ENCODE peak calls at places on chromosome 20, in six cellular contexts. One of them, this sample, is unnamed.

GRCh38 chr20:33257237-33257636 is 21.4 kb downstream of the BPIFA1 start:
- DNase-seq in fibroblast of the aortic adventitia: no peak
- DNase-seq in neuronal stem cell: no peak
- DNase-seq in fibroblast of pulmonary artery: no peak
- DNase-seq in CD8-positive, alpha-beta memory T cell: no peak
- DNase-seq in GM12878: no peak
- DNase-seq in this sample: no peak

GRCh38 chr20:44450279-44450937 is 25.3 kb upstream of the TTPAL start:
- DNase-seq in fibroblast of the aortic adventitia: no peak
- DNase-seq in neuronal stem cell: no peak
- DNase-seq in fibroblast of pulmonary artery: no peak
- DNase-seq in CD8-positive, alpha-beta memory T cell: no peak
- DNase-seq in GM12878: no peak
- DNase-seq in this sample: no peak

GRCh38 chr20:10652185-10652584 is 21.6 kb downstream of the JAG1 start:
- DNase-seq in fibroblast of the aortic adventitia: no peak
- DNase-seq in neuronal stem cell: no peak
- DNase-seq in fibroblast of pulmonary artery: no peak
- DNase-seq in CD8-positive, alpha-beta memory T cell: no peak
- DNase-seq in GM12878: no peak
- DNase-seq in this sample: no peak

GRCh38 chr20:45100563-45101245 is at the start of gene KCNS1:
- DNase-seq in fibroblast of the aortic adventitia: no peak
- DNase-seq in neuronal stem cell: no peak
- DNase-seq in fibroblast of pulmonary artery: no peak
- DNase-seq in CD8-positive, alpha-beta memory T cell: no peak
- DNase-seq in GM12878: no peak
- DNase-seq in this sample: no peak

GRCh38 chr20:50787181-50787580 is 7.7 kb upstream of the BCAS4 start:
- DNase-seq in fibroblast of the aortic adventitia: no peak
- DNase-seq in neuronal stem cell: no peak
- DNase-seq in fibroblast of pulmonary artery: no peak
- DNase-seq in CD8-positive, alpha-beta memory T cell: no peak
- DNase-seq in GM12878: no peak
- DNase-seq in this sample: no peak

GRCh38 chr20:3238616-3239025 is 369 bp downstream of the SLC4A11 start:
- DNase-seq in fibroblast of the aortic adventitia: peak; percentile 9
- DNase-seq in neuronal stem cell: peak; percentile 26
- DNase-seq in fibroblast of pulmonary artery: no peak
- DNase-seq in CD8-positive, alpha-beta memory T cell: peak; percentile 37
- DNase-seq in GM12878: no peak
- DNase-seq in this sample: peak; percentile 58

GRCh38 chr20:47088339-47088738 is 193.7 kb downstream of the EYA2 start:
- DNase-seq in fibroblast of the aortic adventitia: no peak
- DNase-seq in neuronal stem cell: no peak
- DNase-seq in fibroblast of pulmonary artery: no peak
- DNase-seq in CD8-positive, alpha-beta memory T cell: no peak
- DNase-seq in GM12878: no peak
- DNase-seq in this sample: no peak

GRCh38 chr20:61537721-61538480 is 285.8 kb downstream of the CDH4 start:
- DNase-seq in fibroblast of the aortic adventitia: no peak
- DNase-seq in neuronal stem cell: no peak
- DNase-seq in fibroblast of pulmonary artery: no peak
- DNase-seq in CD8-positive, alpha-beta memory T cell: no peak
- DNase-seq in GM12878: no peak
- DNase-seq in this sample: peak; percentile 58

GRCh38 chr20:24109008-24109407 is 120.4 kb upstream of the GGTLC1 start:
- DNase-seq in fibroblast of the aortic adventitia: no peak
- DNase-seq in neuronal stem cell: no peak
- DNase-seq in fibroblast of pulmonary artery: no peak
- DNase-seq in CD8-positive, alpha-beta memory T cell: peak; percentile 32
- DNase-seq in GM12878: no peak
- DNase-seq in this sample: no peak

GRCh38 chr20:1150218-1150617 is 31.8 kb downstream of the PSMF1 start:
- DNase-seq in fibroblast of the aortic adventitia: peak; percentile 24
- DNase-seq in neuronal stem cell: no peak
- DNase-seq in fibroblast of pulmonary artery: peak; percentile 12
- DNase-seq in CD8-positive, alpha-beta memory T cell: no peak
- DNase-seq in GM12878: no peak
- DNase-seq in this sample: no peak

GRCh38 chr20:3748073-3748472 is 15.6 kb downstream of the HSPA12B start:
- DNase-seq in fibroblast of the aortic adventitia: no peak
- DNase-seq in neuronal stem cell: no peak
- DNase-seq in fibroblast of pulmonary artery: no peak
- DNase-seq in CD8-positive, alpha-beta memory T cell: no peak
- DNase-seq in GM12878: no peak
- DNase-seq in this sample: no peak

GRCh38 chr20:48789185-48789668 is 38.6 kb downstream of the PREX1 start:
- DNase-seq in fibroblast of the aortic adventitia: no peak
- DNase-seq in neuronal stem cell: no peak
- DNase-seq in fibroblast of pulmonary artery: no peak
- DNase-seq in CD8-positive, alpha-beta memory T cell: no peak
- DNase-seq in GM12878: no peak
- DNase-seq in this sample: no peak

GRCh38 chr20:47821481-47822100 is 36.3 kb upstream of the SULF2 start:
- DNase-seq in fibroblast of the aortic adventitia: no peak
- DNase-seq in neuronal stem cell: no peak
- DNase-seq in fibroblast of pulmonary artery: no peak
- DNase-seq in CD8-positive, alpha-beta memory T cell: no peak
- DNase-seq in GM12878: no peak
- DNase-seq in this sample: no peak

GRCh38 chr20:4962257-4962855 is 39.0 kb downstream of the SLC23A2 start:
- DNase-seq in fibroblast of the aortic adventitia: no peak
- DNase-seq in neuronal stem cell: no peak
- DNase-seq in fibroblast of pulmonary artery: no peak
- DNase-seq in CD8-positive, alpha-beta memory T cell: peak; percentile 9
- DNase-seq in GM12878: no peak
- DNase-seq in this sample: no peak

GRCh38 chr20:10476319-10476724 is 41.2 kb downstream of the SLX4IP start:
- DNase-seq in fibroblast of the aortic adventitia: peak; percentile 27
- DNase-seq in neuronal stem cell: no peak
- DNase-seq in fibroblast of pulmonary artery: peak; percentile 28
- DNase-seq in CD8-positive, alpha-beta memory T cell: no peak
- DNase-seq in GM12878: peak; percentile 60
- DNase-seq in this sample: no peak

GRCh38 chr20:8213831-8214587 is 81.9 kb downstream of the PLCB1 start:
- DNase-seq in fibroblast of the aortic adventitia: no peak
- DNase-seq in neuronal stem cell: no peak
- DNase-seq in fibroblast of pulmonary artery: no peak
- DNase-seq in CD8-positive, alpha-beta memory T cell: no peak
- DNase-seq in GM12878: peak; percentile 47
- DNase-seq in this sample: no peak

GRCh38 chr20:49717693-49718092 is 4.0 kb upstream of the B4GALT5 start:
- DNase-seq in fibroblast of the aortic adventitia: no peak
- DNase-seq in neuronal stem cell: no peak
- DNase-seq in fibroblast of pulmonary artery: no peak
- DNase-seq in CD8-positive, alpha-beta memory T cell: no peak
- DNase-seq in GM12878: no peak
- DNase-seq in this sample: no peak

GRCh38 chr20:47487175-47487917 is 14.3 kb upstream of the NCOA3 start:
- DNase-seq in fibroblast of the aortic adventitia: peak; percentile 71
- DNase-seq in neuronal stem cell: no peak
- DNase-seq in fibroblast of pulmonary artery: peak; percentile 40
- DNase-seq in CD8-positive, alpha-beta memory T cell: peak; percentile 37
- DNase-seq in GM12878: peak; percentile 99
- DNase-seq in this sample: no peak

GRCh38 chr20:37378785-37379598 is 33.1 kb downstream of the SRC start:
- DNase-seq in fibroblast of the aortic adventitia: peak; percentile 47
- DNase-seq in neuronal stem cell: no peak
- DNase-seq in fibroblast of pulmonary artery: peak; percentile 57
- DNase-seq in CD8-positive, alpha-beta memory T cell: no peak
- DNase-seq in GM12878: no peak
- DNase-seq in this sample: peak; percentile 67
- H3K4me3 ChIP-seq in fibroblast of the aortic adventitia: no peak overlapping the region
- H3K4me3 ChIP-seq in neuronal stem cell: no peak overlapping the region
- H3K4me3 ChIP-seq in fibroblast of pulmonary artery: no peak overlapping the region
- H3K4me3 ChIP-seq in CD8-positive, alpha-beta memory T cell: no peak overlapping the region
- H3K4me3 ChIP-seq in GM12878: no peak overlapping the region
- H3K4me3 ChIP-seq in this sample: no peak overlapping the region

GRCh38 chr20:58054082-58054481 is 174.4 kb downstream of the ANKRD60 start:
- DNase-seq in fibroblast of the aortic adventitia: no peak
- DNase-seq in neuronal stem cell: no peak
- DNase-seq in fibroblast of pulmonary artery: no peak
- DNase-seq in CD8-positive, alpha-beta memory T cell: no peak
- DNase-seq in GM12878: no peak
- DNase-seq in this sample: no peak
- H3K4me3 ChIP-seq in fibroblast of the aortic adventitia: no peak overlapping the region
- H3K4me3 ChIP-seq in neuronal stem cell: no peak overlapping the region
- H3K4me3 ChIP-seq in fibroblast of pulmonary artery: no peak overlapping the region
- H3K4me3 ChIP-seq in CD8-positive, alpha-beta memory T cell: no peak overlapping the region
- H3K4me3 ChIP-seq in GM12878: no peak overlapping the region
- H3K4me3 ChIP-seq in this sample: no peak overlapping the region

GRCh38 chr20:9281770-9282169 is 212.9 kb downstream of the PLCB4 start:
- DNase-seq in fibroblast of the aortic adventitia: no peak
- DNase-seq in neuronal stem cell: no peak
- DNase-seq in fibroblast of pulmonary artery: no peak
- DNase-seq in CD8-positive, alpha-beta memory T cell: no peak
- DNase-seq in GM12878: no peak
- DNase-seq in this sample: no peak

GRCh38 chr20:9276964-9277363 is 208.1 kb downstream of the PLCB4 start:
- DNase-seq in fibroblast of the aortic adventitia: no peak
- DNase-seq in neuronal stem cell: no peak
- DNase-seq in fibroblast of pulmonary artery: no peak
- DNase-seq in CD8-positive, alpha-beta memory T cell: no peak
- DNase-seq in GM12878: no peak
- DNase-seq in this sample: no peak

GRCh38 chr20:9279905-9280304 is 211.0 kb downstream of the PLCB4 start:
- DNase-seq in fibroblast of the aortic adventitia: no peak
- DNase-seq in neuronal stem cell: peak; percentile 30
- DNase-seq in fibroblast of pulmonary artery: no peak
- DNase-seq in CD8-positive, alpha-beta memory T cell: no peak
- DNase-seq in GM12878: no peak
- DNase-seq in this sample: no peak

GRCh38 chr20:9285617-9286016 is 216.7 kb downstream of the PLCB4 start:
- DNase-seq in fibroblast of the aortic adventitia: no peak
- DNase-seq in neuronal stem cell: no peak
- DNase-seq in fibroblast of pulmonary artery: no peak
- DNase-seq in CD8-positive, alpha-beta memory T cell: no peak
- DNase-seq in GM12878: no peak
- DNase-seq in this sample: no peak

DNA sequence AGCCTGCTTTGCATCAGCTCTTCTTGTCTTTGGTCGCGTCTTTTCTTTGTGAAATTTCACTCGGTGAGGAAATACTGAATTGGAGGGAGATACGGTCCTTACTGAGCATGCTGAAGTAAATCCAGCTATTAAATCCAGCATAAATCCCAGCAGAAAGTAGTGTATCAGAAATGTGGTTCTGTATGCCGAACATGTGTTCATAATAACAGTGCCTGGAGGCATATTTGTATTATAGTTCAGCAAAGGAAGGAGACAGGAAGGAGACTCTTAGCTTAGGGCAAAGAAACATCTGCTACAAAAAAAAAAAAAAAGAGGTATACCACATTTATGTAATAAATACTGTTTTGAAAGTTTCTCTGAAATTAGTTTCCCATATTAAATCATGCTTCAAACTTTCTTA is 211.8 kb downstream of the PLCB4 start:
- DNase-seq in fibroblast of the aortic adventitia: no peak
- DNase-seq in neuronal stem cell: no peak
- DNase-seq in fibroblast of pulmonary artery: no peak
- DNase-seq in CD8-positive, alpha-beta memory T cell: no peak
- DNase-seq in GM12878: no peak
- DNase-seq in this sample: no peak
- H3K4me3 ChIP-seq in fibroblast of the aortic adventitia: no peak overlapping the region
- H3K4me3 ChIP-seq in neuronal stem cell: no peak overlapping the region
- H3K4me3 ChIP-seq in fibroblast of pulmonary artery: no peak overlapping the region
- H3K4me3 ChIP-seq in CD8-positive, alpha-beta memory T cell: no peak overlapping the region
- H3K4me3 ChIP-seq in GM12878: no peak overlapping the region
- H3K4me3 ChIP-seq in this sample: no peak overlapping the region

GRCh38 chr20:38927902-38928578 is 1.8 kb downstream of the FAM83D start:
- DNase-seq in fibroblast of the aortic adventitia: no peak
- DNase-seq in neuronal stem cell: no peak
- DNase-seq in fibroblast of pulmonary artery: no peak
- DNase-seq in CD8-positive, alpha-beta memory T cell: no peak
- DNase-seq in GM12878: no peak
- DNase-seq in this sample: no peak
- H3K4me3 ChIP-seq in fibroblast of the aortic adventitia: peak overlapping the region; percentile 43
- H3K4me3 ChIP-seq in neuronal stem cell: peak overlapping the region; percentile 96
- H3K4me3 ChIP-seq in fibroblast of pulmonary artery: peak overlapping the region; percentile 77
- H3K4me3 ChIP-seq in CD8-positive, alpha-beta memory T cell: peak overlapping the region; percentile 29
- H3K4me3 ChIP-seq in GM12878: peak overlapping the region; percentile 78
- H3K4me3 ChIP-seq in this sample: no peak overlapping the region

GRCh38 chr20:17044920-17045319 is 181.9 kb upstream of the PCSK2 start:
- DNase-seq in fibroblast of the aortic adventitia: no peak
- DNase-seq in neuronal stem cell: no peak
- DNase-seq in fibroblast of pulmonary artery: no peak
- DNase-seq in CD8-positive, alpha-beta memory T cell: no peak
- DNase-seq in GM12878: no peak
- DNase-seq in this sample: no peak
- H3K4me3 ChIP-seq in fibroblast of the aortic adventitia: no peak overlapping the region
- H3K4me3 ChIP-seq in neuronal stem cell: no peak overlapping the region
- H3K4me3 ChIP-seq in fibroblast of pulmonary artery: no peak overlapping the region
- H3K4me3 ChIP-seq in CD8-positive, alpha-beta memory T cell: no peak overlapping the region
- H3K4me3 ChIP-seq in GM12878: no peak overlapping the region
- H3K4me3 ChIP-seq in this sample: no peak overlapping the region

DNA sequence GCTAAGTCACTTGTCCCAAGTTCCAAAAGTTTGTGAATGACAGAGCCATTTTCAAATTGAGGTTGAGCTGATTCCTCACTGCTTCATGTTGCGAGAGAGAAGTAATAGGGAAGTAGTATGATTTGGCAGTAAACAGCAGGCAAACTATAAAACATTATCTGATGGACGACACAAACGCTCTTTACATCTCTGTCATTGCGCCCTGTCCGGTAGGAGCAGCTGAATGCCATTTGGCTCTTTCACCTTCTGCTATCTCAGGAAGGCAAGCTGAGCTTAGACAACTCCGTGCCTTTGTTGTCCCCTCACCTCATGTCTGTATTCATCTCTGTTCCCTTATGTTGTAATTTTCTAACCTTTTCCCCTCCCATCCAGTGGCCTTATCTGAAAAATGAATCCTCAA is 440.7 kb upstream of the FLRT3 start:
- DNase-seq in fibroblast of the aortic adventitia: no peak
- DNase-seq in neuronal stem cell: no peak
- DNase-seq in fibroblast of pulmonary artery: no peak
- DNase-seq in CD8-positive, alpha-beta memory T cell: no peak
- DNase-seq in GM12878: no peak
- DNase-seq in this sample: no peak
- H3K4me3 ChIP-seq in fibroblast of the aortic adventitia: no peak overlapping the region
- H3K4me3 ChIP-seq in neuronal stem cell: no peak overlapping the region
- H3K4me3 ChIP-seq in fibroblast of pulmonary artery: no peak overlapping the region
- H3K4me3 ChIP-seq in CD8-positive, alpha-beta memory T cell: no peak overlapping the region
- H3K4me3 ChIP-seq in GM12878: no peak overlapping the region
- H3K4me3 ChIP-seq in this sample: no peak overlapping the region

This sample was measured in aorta.